ENCODE peak calls at places on chromosome 21, in four cellular contexts. K, D, N and X are unnamed samples.

GRCh38 chr21:43352138-43352537 is 74.8 kb downstream of the SIK1 start:
- DNase-seq in K (no peak), D (no peak), N (no peak), X (no peak)

GRCh38 chr21:46431884-46432488 is 26.7 kb upstream of the DIP2A start:
- DNase-seq in K (no peak), D (no peak), N (peak), X (no peak)

GRCh38 chr21:38768385-38769071 is 37.2 kb upstream of the ETS2 start:
- DNase-seq in K (peak), D (peak), N (no peak), X (peak)

GRCh38 chr21:33373451-33373850 is 29.8 kb upstream of the IFNGR2 start:
- DNase-seq in K (no peak), D (no peak), N (no peak), X (no peak)

GRCh38 chr21:43814215-43815106 is 25.1 kb downstream of the RRP1 start:
- DNase-seq in K (no peak), D (no peak), N (no peak), X (no peak)

GRCh38 chr21:28688381-28688780 is 304.3 kb downstream of the LTN1 start:
- DNase-seq in K (no peak), D (no peak), N (no peak), X (no peak)

GRCh38 chr21:33028759-33029511 is 3.2 kb downstream of the OLIG2 start:
- DNase-seq in K (no peak), D (no peak), N (no peak), X (no peak)

GRCh38 chr21:44909719-44910118 is 11.0 kb downstream of the ITGB2 start:
- DNase-seq in K (no peak), D (no peak), N (no peak), X (no peak)

GRCh38 chr21:46661211-46661625 is 25.7 kb downstream of the PRMT2 start:
- DNase-seq in K (peak), D (peak), N (peak), X (peak)

GRCh38 chr21:39630827-39631226 is 18.1 kb downstream of the B3GALT5 start:
- DNase-seq in K (no peak), D (no peak), N (no peak), X (no peak)

GRCh38 chr21:42317341-42317741 is 2.1 kb upstream of the TFF3 start:
- DNase-seq in K (no peak), D (no peak), N (no peak), X (no peak)

GRCh38 chr21:38806942-38807284 is 1.2 kb downstream of the ETS2 start:
- DNase-seq in K (no peak), D (no peak), N (no peak), X (no peak)

GRCh38 chr21:45289655-45290515 is 2.2 kb upstream of the POFUT2 start:
- DNase-seq in K (peak), D (no peak), N (no peak), X (no peak)

GRCh38 chr21:43658769-43659135 is 536 bp downstream of the HSF2BP start:
- DNase-seq in K (no peak), D (no peak), N (no peak), X (no peak)

GRCh38 chr21:32794643-32795042 is 23.1 kb upstream of the PAXBP1 start:
- DNase-seq in K (peak), D (no peak), N (no peak), X (no peak)

GRCh38 chr21:28160378-28160777 is 832.3 kb downstream of the LTN1 start:
- DNase-seq in K (peak), D (no peak), N (no peak), X (no peak)

GRCh38 chr21:43198376-43198775 is 29.6 kb downstream of the CRYAA start:
- DNase-seq in K (no peak), D (no peak), N (no peak), X (no peak)

GRCh38 chr21:28142692-28143091 is 850.0 kb downstream of the LTN1 start:
- DNase-seq in K (peak), D (no peak), N (no peak), X (no peak)

GRCh38 chr21:45248893-45249381 is 38.8 kb downstream of the POFUT2 start:
- DNase-seq in K (peak), D (no peak), N (no peak), X (no peak)

GRCh38 chr21:33374080-33374873 is 28.9 kb upstream of the IFNGR2 start:
- DNase-seq in K (peak), D (peak), N (peak), X (peak)

GRCh38 chr21:29287383-29287782 is 11.3 kb upstream of the BACH1 start:
- DNase-seq in K (peak), D (no peak), N (no peak), X (no peak)

GRCh38 chr21:32739946-32740345 is 12.1 kb upstream of the SYNJ1 start:
- DNase-seq in K (no peak), D (no peak), N (no peak), X (no peak)

GRCh38 chr21:46187251-46187650 is 3.0 kb upstream of the SPATC1L start:
- DNase-seq in K (no peak), D (no peak), N (no peak), X (no peak)

GRCh38 chr21:17334478-17334877 is 178.4 kb upstream of the CXADR start:
- DNase-seq in K (no peak), D (no peak), N (no peak), X (no peak)

DNA sequence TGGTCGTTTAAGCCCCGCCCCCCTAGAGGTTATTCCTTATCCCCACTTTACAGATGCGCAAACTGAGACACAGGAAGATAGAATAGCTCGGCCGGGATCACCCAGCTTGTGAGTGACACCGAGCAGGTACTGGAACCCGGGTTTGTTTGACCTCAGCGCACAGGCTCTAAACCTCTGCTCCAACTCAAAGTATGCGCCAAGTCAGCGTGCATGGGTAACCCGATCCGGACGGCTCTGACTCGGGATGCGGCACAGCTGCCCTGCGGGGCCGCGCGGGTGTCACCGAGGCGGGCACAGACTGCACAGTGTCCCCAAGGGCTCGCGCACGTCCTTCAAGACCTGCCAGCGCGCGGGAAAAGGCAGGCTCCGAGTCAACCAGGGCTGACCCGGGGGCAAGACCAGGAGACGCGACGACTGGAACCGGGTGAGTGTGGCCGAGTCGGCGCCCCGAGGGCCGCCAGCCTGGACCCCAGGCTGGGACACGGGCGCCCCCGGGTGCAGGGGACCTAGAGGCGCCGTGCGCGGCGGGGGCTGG is 102.0 kb upstream of the SOD1 start:
- DNase-seq in K (no peak), D (no peak), N (no peak), X (no peak)
- H3K4me3 ChIP-seq in K (peak), D (peak), N (peak), X (peak)

GRCh38 chr21:26797878-26798456 is 47.2 kb downstream of the ADAMTS1 start:
- DNase-seq in K (no peak), D (no peak), N (no peak), X (peak)
- H3K4me3 ChIP-seq in K (no peak), D (no peak), N (no peak), X (no peak)

GRCh38 chr21:34671891-34672290 is 3.1 kb downstream of the CLIC6 start:
- DNase-seq in K (no peak), D (no peak), N (no peak), X (no peak)

GRCh38 chr21:34670220-34670961 is 1.6 kb downstream of the CLIC6 start:
- DNase-seq in K (no peak), D (no peak), N (no peak), X (no peak)

GRCh38 chr21:34670962-34671348 is 2.2 kb downstream of the CLIC6 start:
- DNase-seq in K (no peak), D (no peak), N (no peak), X (no peak)

GRCh38 chr21:34674467-34674866 is 5.7 kb downstream of the CLIC6 start:
- DNase-seq in K (no peak), D (no peak), N (no peak), X (no peak)

DNA sequence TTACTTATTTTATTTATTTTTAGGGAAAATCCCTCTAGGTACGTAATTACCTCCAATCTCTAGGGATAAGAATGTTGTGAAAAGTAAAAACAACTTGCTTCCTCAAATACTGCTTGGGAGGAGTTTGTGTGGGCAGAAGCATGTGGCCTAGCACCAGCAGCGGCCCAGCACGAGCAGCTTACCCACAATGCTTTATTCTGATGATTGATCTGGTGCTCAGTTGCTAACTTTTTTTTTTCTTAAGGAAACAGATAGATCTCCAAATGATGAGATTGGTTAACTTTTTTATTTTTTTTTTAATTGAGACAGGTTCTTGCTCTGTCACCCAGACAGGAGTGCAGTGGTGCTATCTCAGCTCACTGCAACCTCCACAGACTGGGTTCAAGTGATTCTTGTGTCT is 4.2 kb downstream of the CLIC6 start:
- DNase-seq in K (no peak), D (no peak), N (no peak), X (no peak)
- H3K4me3 ChIP-seq in K (no peak), D (no peak), N (no peak), X (no peak)

DNA sequence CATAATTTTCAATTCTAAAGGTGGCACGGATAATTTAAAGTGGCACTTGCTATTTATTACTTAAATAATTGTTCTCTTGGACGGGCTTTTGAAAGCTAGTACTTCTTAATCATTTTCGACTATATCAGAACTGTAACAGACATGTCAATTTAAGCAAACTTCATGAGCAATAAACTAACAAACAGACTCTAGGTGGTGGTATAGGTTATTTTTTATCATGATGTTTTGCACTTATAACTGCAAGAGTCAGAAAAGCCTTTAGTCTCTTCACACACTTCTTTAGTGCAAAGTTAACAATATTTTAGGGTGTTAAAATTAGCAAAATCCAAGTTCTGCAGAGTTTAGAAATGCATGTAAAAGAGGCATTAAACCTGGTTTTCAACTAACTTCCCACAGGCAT is 2.2 kb downstream of the NRIP1 start:
- DNase-seq in K (peak), D (no peak), N (no peak), X (no peak)
- H3K4me3 ChIP-seq in K (peak), D (peak), N (peak), X (no peak)

GRCh38 chr21:36288651-36289243 is 31.2 kb upstream of the MORC3 start:
- DNase-seq in K (no peak), D (no peak), N (no peak), X (no peak)
- H3K4me3 ChIP-seq in K (no peak), D (no peak), N (peak), X (no peak)

GRCh38 chr21:37407719-37408455 is 41.3 kb downstream of the DYRK1A start:
- DNase-seq in K (peak), D (no peak), N (no peak), X (no peak)
- H3K4me3 ChIP-seq in K (no peak), D (no peak), N (no peak), X (no peak)

GRCh38 chr21:41231060-41231459 is 63.1 kb downstream of the BACE2 start:
- DNase-seq in K (no peak), D (no peak), N (no peak), X (no peak)
- H3K4me3 ChIP-seq in K (no peak), D (no peak), N (no peak), X (no peak)